ENCODE peak calls at places on chromosome 17, in seven cellular contexts. B is GM23248; E is thyroid gland; S is heart left ventricle; L is CD4-positive, alpha-beta T cell; V is psoas muscle; J is right atrium auricular region. M is an unnamed sample.
A peak's percentile ranks its signal among the peaks of the same experiment; 100 is the strongest.

GRCh38 chr17:28737770-28738679 is 5.8 kb upstream of the TRAF4 start:
- DNase-seq in B (no peak), V (no peak), J (no peak), E (peak; percentile 69), S (no peak), L (no peak), M (no peak)

GRCh38 chr17:59775786-59776350 is 68.4 kb downstream of the VMP1 start:
- DNase-seq in V (no peak), J (no peak), S (no peak), L (no peak), B (no peak), E (no peak), M (no peak)

GRCh38 chr17:78953356-78954350 is 26.1 kb downstream of the LGALS3BP start:
- DNase-seq in E (no peak), L (no peak), B (peak; percentile 26), S (no peak), V (no peak), J (no peak), M (no peak)

GRCh38 chr17:39661044-39661406 is 4.1 kb upstream of the TCAP start:
- DNase-seq in V (peak; percentile 54), E (no peak), S (no peak), B (no peak), J (no peak), L (no peak), M (peak; percentile 63)

GRCh38 chr17:76080207-76080933 is 1.4 kb downstream of the ZACN start:
- DNase-seq in S (no peak), E (no peak), J (no peak), B (no peak), L (no peak), V (no peak), M (no peak)

GRCh38 chr17:72465191-72466024 is 344.6 kb downstream of the SOX9 start:
- DNase-seq in J (no peak), S (no peak), B (peak; percentile 89), L (no peak), V (no peak), E (peak; percentile 66), M (no peak)

GRCh38 chr17:42002792-42003301 is 14.4 kb downstream of the DNAJC7 start:
- DNase-seq in J (no peak), V (no peak), S (no peak), L (no peak), B (peak; percentile 48), E (no peak), M (no peak)

GRCh38 chr17:83067718-83068261 is 11.6 kb upstream of the METRNL start:
- DNase-seq in E (peak; percentile 2), V (peak; percentile 13), S (peak; percentile 12), L (no peak), J (no peak), B (peak; percentile 61), M (no peak)

GRCh38 chr17:28700278-28700677 is 11.4 kb downstream of the PROCA1 start:
- DNase-seq in E (no peak), B (no peak), S (no peak), V (no peak), J (no peak), L (no peak), M (no peak)

GRCh38 chr17:31444026-31444425 is 52.6 kb downstream of the RAB11FIP4 start:
- DNase-seq in V (no peak), B (peak; percentile 75), S (no peak), L (no peak), J (no peak), E (peak; percentile 20), M (no peak)

GRCh38 chr17:8072339-8072726 is 15.2 kb downstream of the ALOX12B start:
- DNase-seq in E (no peak), J (no peak), S (no peak), V (no peak), L (no peak), B (no peak), M (no peak)

GRCh38 chr17:42623732-42624596 is 14.5 kb downstream of the TUBG1 start:
- DNase-seq in L (no peak), E (no peak), J (no peak), B (no peak), S (no peak), V (peak; percentile 23), M (peak; percentile 82)

GRCh38 chr17:79621151-79621940 is 10.5 kb upstream of the RBFOX3 start:
- DNase-seq in J (no peak), B (no peak), L (no peak), V (no peak), S (no peak), E (no peak), M (peak; percentile 4)

GRCh38 chr17:52145496-52145895 is 13.0 kb downstream of the CA10 start:
- DNase-seq in E (no peak), L (no peak), J (no peak), S (no peak), V (no peak), B (no peak), M (no peak)

GRCh38 chr17:42281571-42282096 is 5.4 kb upstream of the STAT5B start:
- DNase-seq in S (no peak), E (peak; percentile 10), J (peak; percentile 44), L (no peak), V (no peak), B (no peak), M (no peak)

GRCh38 chr17:28807925-28808641 is 34.5 kb downstream of the FAM222B start:
- DNase-seq in V (no peak), B (peak; percentile 91), J (no peak), L (no peak), S (no peak), E (no peak), M (peak; percentile 40)

GRCh38 chr17:44652727-44653126 is 3.5 kb upstream of the MEIOC start:
- DNase-seq in L (no peak), J (no peak), E (no peak), V (no peak), B (no peak), S (no peak), M (no peak)

GRCh38 chr17:44651228-44651627 is 5.0 kb upstream of the MEIOC start:
- DNase-seq in B (no peak), E (no peak), V (no peak), S (no peak), J (no peak), L (no peak), M (no peak)

GRCh38 chr17:44655983-44656700 is at the start of gene MEIOC:
- DNase-seq in V (no peak), J (no peak), S (no peak), B (peak; percentile 17), E (no peak), L (no peak), M (no peak)

GRCh38 chr17:44653954-44654353 is 2.3 kb upstream of the MEIOC start:
- DNase-seq in V (no peak), L (no peak), J (no peak), S (no peak), B (no peak), E (no peak), M (no peak)

DNA sequence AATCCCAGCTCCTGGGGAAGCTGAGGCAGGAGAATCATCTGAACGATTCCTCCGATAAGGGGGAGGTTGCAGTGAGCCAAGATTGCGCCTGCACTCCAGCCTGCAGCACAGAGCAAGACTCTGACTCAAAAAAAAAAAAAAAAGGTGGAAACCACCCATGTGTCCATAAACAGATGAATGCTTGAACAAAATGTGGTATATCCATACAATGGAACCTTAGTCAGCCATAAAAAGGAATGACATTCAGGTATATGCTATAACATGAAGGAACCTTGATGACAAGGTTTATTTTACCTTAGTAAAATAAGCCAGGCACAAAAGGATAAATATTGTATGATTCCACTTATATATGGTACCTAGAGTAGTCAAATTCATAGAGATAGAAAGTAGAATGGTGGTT is 2.9 kb upstream of the MEIOC start:
- DNase-seq in V (no peak), E (no peak), B (no peak), J (no peak), S (no peak), L (no peak), M (no peak)
- H3K27me3 ChIP-seq in V (no peaks in the 10 kb centered on the region), E (peaks cover 17% of the 10 kb centered on the region), B (peaks cover 38% of the 10 kb centered on the region), J (no peaks in the 10 kb centered on the region), S (peaks cover 29% of the 10 kb centered on the region), L (peaks cover 35% of the 10 kb centered on the region), M (peaks cover 58% of the 10 kb centered on the region)

GRCh38 chr17:45918241-45918745 is 23.9 kb downstream of the MAPT start:
- DNase-seq in J (no peak), B (no peak), S (no peak), E (no peak), V (no peak), L (no peak), M (no peak)
- H3K27me3 ChIP-seq in J (no peaks in the 10 kb centered on the region), B (peaks cover 12% of the 10 kb centered on the region), S (no peaks in the 10 kb centered on the region), E (no peaks in the 10 kb centered on the region), V (no peaks in the 10 kb centered on the region), L (no peaks in the 10 kb centered on the region), M (no peaks in the 10 kb centered on the region)

GRCh38 chr17:49891694-49892389 is 44.0 kb upstream of the TAC4 start:
- DNase-seq in J (no peak), B (no peak), E (no peak), S (no peak), V (no peak), L (no peak), M (no peak)

GRCh38 chr17:49890077-49890821 is 42.4 kb upstream of the TAC4 start:
- DNase-seq in E (no peak), S (no peak), B (no peak), L (no peak), J (no peak), V (peak; percentile 41), M (no peak)

GRCh38 chr17:49887744-49888360 is 40.0 kb upstream of the TAC4 start:
- DNase-seq in S (no peak), L (no peak), J (no peak), B (no peak), V (no peak), E (peak; percentile 69), M (no peak)

GRCh38 chr17:49889500-49889899 is 41.6 kb upstream of the TAC4 start:
- DNase-seq in S (no peak), E (no peak), J (no peak), L (no peak), V (no peak), B (no peak), M (no peak)

GRCh38 chr17:49890852-49891251 is 43.0 kb upstream of the TAC4 start:
- DNase-seq in L (no peak), E (no peak), B (no peak), V (no peak), J (no peak), S (no peak), M (no peak)
- H3K27me3 ChIP-seq in L (peaks cover 55% of the 10 kb centered on the region), E (no peaks in the 10 kb centered on the region), B (peaks cover 44% of the 10 kb centered on the region), V (no peaks in the 10 kb centered on the region), J (no peaks in the 10 kb centered on the region), S (peaks cover 6% of the 10 kb centered on the region), M (peaks cover 9% of the 10 kb centered on the region)

GRCh38 chr17:66839616-66840015 is 4.7 kb downstream of the CACNG5 start:
- DNase-seq in E (no peak), L (no peak), B (no peak), J (no peak), V (no peak), S (no peak), M (no peak)
- H3K27me3 ChIP-seq in E (no peaks in the 10 kb centered on the region), L (peaks cover 14% of the 10 kb centered on the region), B (peaks cover 38% of the 10 kb centered on the region), J (no peaks in the 10 kb centered on the region), V (no peaks in the 10 kb centered on the region), S (peaks cover 14% of the 10 kb centered on the region), M (peaks cover 17% of the 10 kb centered on the region)